ENCODE peak calls at places on chromosome 5, in seven cellular contexts. F, D, S, Z, Q, X and A are unnamed samples.
A peak's percentile ranks its signal among the peaks of the same experiment; 100 is the strongest.

GRCh38 chr5:55821731-55822512 is 29.2 kb upstream of the IL31RA start:
- DNase-seq in F (peak; percentile 39), D (peak; percentile 15), S (peak; percentile 62), Z (no peak), Q (no peak), X (no peak), A (peak; percentile 55)

GRCh38 chr5:78602400-78602799 is 46.2 kb downstream of the LHFPL2 start:
- DNase-seq in F (no peak), D (no peak), S (no peak), Z (no peak), Q (peak; percentile 41), X (no peak), A (no peak)

GRCh38 chr5:128674837-128675446 is 136.9 kb upstream of the FBN2 start:
- DNase-seq in F (peak; percentile 57), D (peak; percentile 59), S (peak; percentile 75), Z (peak; percentile 43), Q (peak; percentile 84), X (no peak), A (peak; percentile 50)

GRCh38 chr5:42943931-42944631 is 96.0 kb downstream of the ANXA2R start:
- DNase-seq in F (peak; percentile 50), D (peak; percentile 27), S (peak; percentile 69), Z (no peak), Q (no peak), X (no peak), A (peak; percentile 49)

GRCh38 chr5:28313543-28314334 is 1275.4 kb upstream of the CDH9 start:
- DNase-seq in F (no peak), D (peak; percentile 1), S (no peak), Z (peak; percentile 16), Q (peak; percentile 84), X (no peak), A (no peak)

GRCh38 chr5:77645158-77645994 is 6.9 kb upstream of the OTP start:
- DNase-seq in F (peak; percentile 52), D (no peak), S (peak; percentile 72), Z (no peak), Q (no peak), X (no peak), A (peak; percentile 88)

GRCh38 chr5:119537704-119538103 is 85.4 kb downstream of the HSD17B4 start:
- DNase-seq in F (no peak), D (no peak), S (no peak), Z (peak; percentile 81), Q (peak; percentile 84), X (peak; percentile 11), A (no peak)

GRCh38 chr5:10319202-10319851 is 11.6 kb upstream of the CMBL start:
- DNase-seq in F (peak; percentile 62), D (peak; percentile 52), S (no peak), Z (no peak), Q (no peak), X (no peak), A (no peak)

GRCh38 chr5:139149477-139150199 is 48.5 kb downstream of the SIL1 start:
- DNase-seq in F (peak; percentile 52), D (peak; percentile 44), S (no peak), Z (peak; percentile 29), Q (no peak), X (no peak), A (no peak)

GRCh38 chr5:13934125-13934524 is 10.4 kb downstream of the DNAH5 start:
- DNase-seq in F (no peak), D (no peak), S (no peak), Z (no peak), Q (no peak), X (no peak), A (no peak)

GRCh38 chr5:10828241-10828640 is 67.2 kb upstream of the DAP start:
- DNase-seq in F (peak; percentile 60), D (peak; percentile 52), S (no peak), Z (no peak), Q (peak; percentile 14), X (no peak), A (no peak)

GRCh38 chr5:133947431-133947841 is 21.0 kb downstream of the C5orf15 start:
- DNase-seq in F (no peak), D (peak; percentile 51), S (no peak), Z (no peak), Q (no peak), X (no peak), A (no peak)

GRCh38 chr5:119315516-119315949 is 40.3 kb upstream of the TNFAIP8 start:
- DNase-seq in F (peak; percentile 43), D (peak; percentile 26), S (no peak), Z (peak; percentile 50), Q (peak; percentile 44), X (no peak), A (no peak)

GRCh38 chr5:145969714-145970092 is 33.3 kb downstream of the SH3RF2 start:
- DNase-seq in F (no peak), D (no peak), S (no peak), Z (no peak), Q (no peak), X (no peak), A (no peak)

GRCh38 chr5:172910828-172911627 is 48.2 kb upstream of the RPL26L1 start:
- DNase-seq in F (peak; percentile 95), D (peak; percentile 92), S (peak; percentile 36), Z (peak; percentile 36), Q (peak; percentile 51), X (no peak), A (peak; percentile 31)

GRCh38 chr5:17192191-17192590 is 25.2 kb upstream of the BASP1 start:
- DNase-seq in F (no peak), D (no peak), S (no peak), Z (no peak), Q (no peak), X (no peak), A (no peak)

GRCh38 chr5:10272053-10272869 is 22.2 kb downstream of the CCT5 start:
- DNase-seq in F (no peak), D (no peak), S (no peak), Z (no peak), Q (no peak), X (no peak), A (no peak)

GRCh38 chr5:147578228-147579024 is 68.6 kb upstream of the DPYSL3 start:
- DNase-seq in F (peak; percentile 80), D (peak; percentile 78), S (peak; percentile 82), Z (peak; percentile 40), Q (peak; percentile 72), X (no peak), A (peak; percentile 68)

GRCh38 chr5:177458122-177458681 is 11.6 kb downstream of the PRR7 start:
- DNase-seq in F (no peak), D (no peak), S (no peak), Z (no peak), Q (no peak), X (no peak), A (no peak)

GRCh38 chr5:57818397-57818796 is 335.8 kb upstream of the ACTBL2 start:
- DNase-seq in F (no peak), D (no peak), S (no peak), Z (no peak), Q (no peak), X (no peak), A (no peak)
- H3K4me1 ChIP-seq in F (peaks cover 21% of the 10 kb centered on the region), D (peaks cover 9% of the 10 kb centered on the region), S (peaks cover 8% of the 10 kb centered on the region), Z (peaks cover 33% of the 10 kb centered on the region), Q (peaks cover 34% of the 10 kb centered on the region), X (peaks cover 31% of the 10 kb centered on the region), A (no peaks in the 10 kb centered on the region)

DNA sequence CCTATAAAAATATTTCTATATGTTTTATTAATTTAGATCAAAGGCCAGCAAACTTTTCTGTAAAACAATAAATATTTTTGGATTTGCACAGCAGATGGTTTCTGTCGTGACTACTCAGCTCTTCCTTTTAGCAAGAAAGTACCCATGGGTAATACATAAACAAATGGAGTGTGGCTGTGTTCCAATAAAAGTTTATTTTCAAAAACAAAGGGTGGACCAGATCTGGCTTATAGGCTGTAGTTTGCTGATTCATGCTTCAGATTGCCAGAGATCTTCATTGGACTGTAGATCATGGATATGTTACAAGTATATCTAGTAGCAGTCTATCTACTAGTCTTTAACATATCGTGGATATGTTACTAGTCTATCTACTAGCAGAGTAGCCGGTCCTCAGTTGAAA is 590.5 kb downstream of the CSNK1G3 start:
- DNase-seq in F (no peak), D (peak; percentile 91), S (no peak), Z (no peak), Q (peak; percentile 24), X (no peak), A (no peak)
- H2AFZ ChIP-seq in F (no peak overlapping the region), D (no peak overlapping the region), S (no peak overlapping the region), Z (no peak overlapping the region), Q (no peak overlapping the region), X (no peak overlapping the region), A (no peak overlapping the region)

GRCh38 chr5:154479160-154479943 is 1.3 kb upstream of the HAND1 start:
- DNase-seq in F (no peak), D (no peak), S (peak; percentile 81), Z (no peak), Q (no peak), X (no peak), A (peak; percentile 48)
- TF ChIP-seq EZH2 in F (peak; percentile 73), D (peak; percentile 95), S (peak; percentile 78), Z (peak; percentile 99), Q (no peak), X (peak; percentile 96), A (peak; percentile 93)

DNA sequence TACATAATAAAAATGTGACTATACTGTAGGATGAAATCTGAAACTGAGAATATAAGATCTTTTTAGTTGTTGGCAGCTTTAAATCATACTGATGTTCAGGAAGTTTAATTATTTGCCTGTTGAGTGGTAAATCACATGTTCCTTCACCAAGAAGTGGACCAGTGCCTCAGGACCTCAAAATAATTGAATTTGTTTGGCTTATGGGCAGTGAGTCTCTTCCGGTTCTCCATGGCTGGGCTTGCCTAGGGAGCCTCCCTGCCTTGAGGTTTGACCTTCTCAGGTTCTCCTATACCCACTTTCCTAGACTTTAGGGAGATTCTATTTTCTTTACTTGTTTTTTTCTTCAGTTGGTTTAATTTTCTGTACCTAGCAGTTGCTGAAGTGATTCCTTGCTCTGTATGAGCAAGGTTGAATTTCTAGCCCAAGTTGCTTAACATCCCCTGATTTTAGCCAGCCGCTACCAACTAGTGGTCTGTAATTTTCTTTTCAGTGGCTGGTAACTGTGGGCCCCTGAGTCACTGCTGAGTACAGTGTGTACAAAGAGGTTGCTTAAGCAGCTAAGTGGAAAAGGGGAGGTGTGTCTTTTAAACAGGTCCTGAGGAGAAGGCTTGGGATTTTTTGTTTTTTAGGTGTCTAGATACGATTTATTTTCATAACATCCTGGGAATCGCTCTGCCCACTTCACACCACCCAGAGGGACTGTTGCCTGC is 254.9 kb downstream of the NR3C1 start:
- DNase-seq in F (peak; percentile 84), D (peak; percentile 80), S (no peak), Z (peak; percentile 76), Q (no peak), X (no peak), A (no peak)
- H3K4me1 ChIP-seq in F (peaks cover 41% of the 10 kb centered on the region), D (peaks cover 22% of the 10 kb centered on the region), S (no peaks in the 10 kb centered on the region), Z (peaks cover 31% of the 10 kb centered on the region), Q (peaks cover 4% of the 10 kb centered on the region), X (peaks cover 16% of the 10 kb centered on the region), A (no peaks in the 10 kb centered on the region)

DNA sequence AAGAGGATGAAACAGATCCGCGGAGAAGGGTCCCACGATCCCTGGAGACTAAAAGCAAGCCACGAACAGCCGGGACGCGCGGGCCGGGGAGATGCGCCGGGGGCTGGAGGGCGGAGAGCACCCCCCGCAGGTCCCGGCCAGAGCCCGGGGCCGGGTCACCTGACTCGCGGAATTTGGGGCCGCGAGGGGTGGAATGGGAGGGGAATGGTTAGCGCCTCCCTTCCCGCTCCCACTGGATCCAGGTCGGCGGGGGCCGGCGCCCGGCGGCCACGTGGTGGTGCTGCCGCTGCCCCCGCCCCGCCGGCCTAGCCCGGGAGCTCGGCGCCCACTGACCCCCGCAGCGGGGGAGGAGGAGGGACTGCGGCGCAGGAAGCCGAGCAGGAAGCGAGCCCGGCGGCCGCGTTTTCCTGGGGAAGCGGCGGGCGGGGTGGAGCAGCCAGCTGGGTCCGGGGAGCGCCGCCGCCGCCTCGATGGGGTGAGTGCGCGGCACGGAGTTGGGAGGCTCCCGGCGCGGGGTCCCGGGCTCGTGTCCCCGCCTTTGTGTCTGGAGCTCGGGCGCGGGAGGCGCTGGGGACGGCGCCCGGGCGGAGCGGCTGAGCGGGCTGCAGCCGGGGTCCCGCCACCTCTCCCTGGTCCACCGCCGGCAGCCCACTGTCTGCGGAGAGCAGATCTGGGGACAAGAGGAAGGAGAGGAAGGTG is at the start of gene RAI14:
- DNase-seq in F (peak; percentile 91), D (peak; percentile 81), S (peak; percentile 87), Z (peak; percentile 80), Q (peak; percentile 86), X (no peak), A (peak; percentile 89)
- H2AFZ ChIP-seq in F (peak within 1 kb of the TSS; percentile 90), D (peak within 1 kb of the TSS; percentile 63), S (peak within 1 kb of the TSS; percentile 76), Z (peak within 1 kb of the TSS; percentile 98), Q (peak within 1 kb of the TSS; percentile 99), X (peak within 1 kb of the TSS; percentile 81), A (peak within 1 kb of the TSS; percentile 59)